ENCODE peak calls at places on chromosomes 6 and 20, in ten cellular contexts. L, C, Y, Q, I, H, U, A, M and Z are unnamed samples.

GRCh38 chr6:158959552-158959951 is 40.5 kb downstream of the RSPH3 start:
- DNase-seq in L (no peak), C (no peak), Y (no peak), Q (no peak), I (no peak), H (no peak), U (no peak), A (no peak), M (no peak), Z (no peak)

GRCh38 chr6:82766476-82766875 is 299.2 kb downstream of the UBE3D start:
- DNase-seq in L (no peak), C (no peak), Y (no peak), Q (peak; percentile 68), I (no peak), H (no peak), U (no peak), A (no peak), M (no peak), Z (peak; percentile 89)

GRCh38 chr6:111818539-111819226 is 54.6 kb downstream of the FYN start:
- DNase-seq in L (no peak), C (no peak), Y (peak; percentile 75), Q (no peak), I (no peak), H (no peak), U (no peak), A (no peak), M (no peak), Z (no peak)

GRCh38 chr6:35402136-35402855 is 49.8 kb upstream of the FANCE start:
- DNase-seq in L (no peak), C (no peak), Y (no peak), Q (no peak), I (no peak), H (no peak), U (no peak), A (no peak), M (no peak), Z (no peak)

GRCh38 chr6:116596815-116597214 is 19.5 kb upstream of the RSPH4A start:
- DNase-seq in L (no peak), C (peak; percentile 70), Y (peak; percentile 42), Q (peak; percentile 39), I (no peak), H (peak; percentile 11), U (no peak), A (peak; percentile 20), M (no peak), Z (no peak)

GRCh38 chr6:22113046-22113766 is 183.6 kb downstream of the PRL start:
- DNase-seq in L (no peak), C (no peak), Y (peak; percentile 100), Q (peak; percentile 99), I (peak; percentile 55), H (peak; percentile 99), U (no peak), A (peak; percentile 94), M (peak; percentile 89), Z (peak; percentile 100)

GRCh38 chr6:20688710-20689500 is 154.6 kb downstream of the CDKAL1 start:
- DNase-seq in L (no peak), C (no peak), Y (peak; percentile 71), Q (peak; percentile 23), I (no peak), H (peak; percentile 44), U (no peak), A (peak; percentile 59), M (no peak), Z (no peak)

GRCh38 chr6:89985744-89986493 is 91.7 kb downstream of the GJA10 start:
- DNase-seq in L (no peak), C (no peak), Y (peak; percentile 96), Q (no peak), I (no peak), H (peak; percentile 86), U (no peak), A (peak; percentile 88), M (no peak), Z (no peak)

GRCh38 chr20:45337367-45338120 is 10.7 kb downstream of the SDC4 start:
- DNase-seq in L (no peak), C (peak; percentile 63), Y (peak; percentile 94), Q (peak; percentile 88), I (no peak), H (peak; percentile 91), U (no peak), A (peak; percentile 87), M (no peak), Z (peak; percentile 85)

GRCh38 chr6:5276596-5276995 is 15.3 kb downstream of the FARS2 start:
- DNase-seq in L (no peak), C (no peak), Y (no peak), Q (no peak), I (no peak), H (no peak), U (no peak), A (no peak), M (no peak), Z (no peak)

GRCh38 chr6:5274231-5274630 is 12.9 kb downstream of the FARS2 start:
- DNase-seq in L (no peak), C (no peak), Y (no peak), Q (no peak), I (no peak), H (no peak), U (no peak), A (no peak), M (no peak), Z (no peak)

GRCh38 chr6:5278047-5278446 is 16.7 kb downstream of the FARS2 start:
- DNase-seq in L (no peak), C (no peak), Y (no peak), Q (no peak), I (no peak), H (no peak), U (no peak), A (no peak), M (no peak), Z (no peak)

GRCh38 chr6:5277589-5277988 is 16.3 kb downstream of the FARS2 start:
- DNase-seq in L (no peak), C (no peak), Y (no peak), Q (no peak), I (no peak), H (no peak), U (no peak), A (no peak), M (no peak), Z (no peak)

GRCh38 chr6:5275497-5275896 is 14.2 kb downstream of the FARS2 start:
- DNase-seq in L (no peak), C (no peak), Y (no peak), Q (no peak), I (no peak), H (no peak), U (no peak), A (no peak), M (no peak), Z (no peak)
- H3K4me3 ChIP-seq in L (no peak overlapping the region), C (no peak overlapping the region), Y (no peak overlapping the region), Q (no peak overlapping the region), I (no peak overlapping the region), H (no peak overlapping the region), U (no peak overlapping the region), A (no peak overlapping the region), M (no peak overlapping the region), Z (no peak overlapping the region)

GRCh38 chr6:113461153-113461897 is 395.8 kb upstream of the MARCKS start:
- DNase-seq in L (no peak), C (no peak), Y (peak; percentile 52), Q (no peak), I (no peak), H (peak; percentile 55), U (no peak), A (no peak), M (no peak), Z (peak; percentile 40)
- TF ChIP-seq CTCF in L (no peak), C (peak; percentile 31), Y (peak; percentile 16), Q (no peak), I (no peak), H (peak; percentile 69), U (no peak), A (peak; percentile 37), M (peak; percentile 32), Z (no peak)

DNA sequence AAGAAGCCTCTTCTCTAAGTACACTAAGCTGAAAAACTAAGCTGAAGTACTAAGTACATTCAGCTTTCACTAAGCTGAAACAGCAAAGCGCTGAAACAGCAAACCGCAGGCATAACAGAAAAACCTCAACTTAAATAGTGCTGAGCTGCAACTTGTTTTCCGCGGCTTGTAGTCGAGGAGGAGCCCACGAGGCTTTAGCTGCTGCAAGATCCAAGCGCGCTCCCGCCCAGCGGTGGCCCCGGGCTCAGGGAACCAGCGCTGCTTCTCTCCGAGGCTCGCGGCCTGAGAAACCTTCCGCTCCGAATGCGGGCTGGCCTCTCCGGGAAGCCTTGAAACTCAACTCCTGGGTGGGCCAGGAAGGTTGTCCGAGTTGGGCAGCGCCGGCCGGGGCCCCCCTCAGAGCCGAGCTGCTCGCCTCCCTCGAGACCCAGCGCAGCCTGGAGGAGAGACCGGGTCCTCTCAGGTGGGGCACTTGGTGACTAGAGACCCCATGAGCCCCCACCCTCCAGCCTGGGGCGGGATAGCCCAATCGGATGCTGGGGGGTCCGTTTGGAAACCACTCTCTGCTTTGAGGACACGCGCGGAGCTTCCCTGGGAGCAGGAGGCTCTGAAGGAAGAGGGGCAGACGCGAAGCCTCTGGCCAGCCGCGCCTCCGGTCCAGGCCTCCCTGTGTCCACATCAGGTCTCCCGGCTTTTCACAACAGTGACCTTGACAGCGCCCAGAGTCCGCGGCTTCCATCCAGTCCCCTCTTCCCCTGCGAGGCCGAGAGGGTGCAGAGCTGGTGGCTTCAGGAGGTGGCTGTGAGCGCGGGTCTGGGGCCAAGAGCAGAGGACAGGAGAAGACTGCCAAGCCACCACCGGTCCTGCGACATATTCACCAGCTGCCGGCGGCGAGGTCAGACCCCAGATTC is 38.1 kb upstream of the HLA-E start:
- DNase-seq in L (no peak), C (no peak), Y (peak; percentile 58), Q (peak; percentile 50), I (no peak), H (peak; percentile 56), U (peak; percentile 85), A (peak; percentile 75), M (no peak), Z (peak; percentile 47)
- H3K4me3 ChIP-seq in L (peak overlapping the region; percentile 10), C (no peak overlapping the region), Y (no peak overlapping the region), Q (no peak overlapping the region), I (no peak overlapping the region), H (no peak overlapping the region), U (peak overlapping the region; percentile 19), A (peak overlapping the region; percentile 14), M (no peak overlapping the region), Z (no peak overlapping the region)

GRCh38 chr6:143336446-143337152 is 113.9 kb downstream of the ADAT2 start:
- DNase-seq in L (no peak), C (no peak), Y (peak; percentile 69), Q (peak; percentile 58), I (no peak), H (peak; percentile 81), U (no peak), A (peak; percentile 50), M (no peak), Z (peak; percentile 82)

GRCh38 chr6:143333749-143334520 is 116.6 kb downstream of the ADAT2 start:
- DNase-seq in L (no peak), C (no peak), Y (no peak), Q (peak; percentile 72), I (no peak), H (no peak), U (no peak), A (no peak), M (no peak), Z (peak; percentile 72)

GRCh38 chr6:143335865-143336264 is 114.6 kb downstream of the ADAT2 start:
- DNase-seq in L (no peak), C (no peak), Y (no peak), Q (peak; percentile 77), I (no peak), H (no peak), U (no peak), A (no peak), M (no peak), Z (peak; percentile 90)

GRCh38 chr6:143339223-143339622 is 111.3 kb downstream of the ADAT2 start:
- DNase-seq in L (no peak), C (no peak), Y (no peak), Q (peak; percentile 93), I (no peak), H (no peak), U (no peak), A (no peak), M (no peak), Z (peak; percentile 94)

GRCh38 chr6:143337201-143337949 is 113.1 kb downstream of the ADAT2 start:
- DNase-seq in L (no peak), C (peak; percentile 55), Y (peak; percentile 8), Q (peak; percentile 49), I (no peak), H (no peak), U (peak; percentile 80), A (no peak), M (peak; percentile 15), Z (peak; percentile 40)
- TF ChIP-seq CTCF in L (no peak), C (peak; percentile 51), Y (peak; percentile 33), Q (peak; percentile 43), I (peak; percentile 15), H (peak; percentile 67), U (no peak), A (peak; percentile 52), M (peak; percentile 79), Z (peak; percentile 52)